ENCODE peak calls at places on chromosomes 11 and 22, in seven cellular contexts. One of them, this sample, is unnamed.

GRCh38 chr11:111469200-111469599 is 43.0 kb downstream of the BTG4 start:
- DNase-seq in activated CD4-positive, alpha-beta T cell treated with anti-CD3 and anti-CD28 coated beads for 36 hours: no peak
- DNase-seq in heart right ventricle: no peak
- DNase-seq in MCF 10A: no peak
- DNase-seq in body of pancreas: no peak
- DNase-seq in naive thymus-derived CD4-positive, alpha-beta T cell: no peak
- DNase-seq in GM19239: no peak
- DNase-seq in this sample: no peak

GRCh38 chr11:60923800-60924109 is 505 bp upstream of the TMEM132A start:
- DNase-seq in MCF 10A: no peak
- DNase-seq in body of pancreas: no peak
- DNase-seq in naive thymus-derived CD4-positive, alpha-beta T cell: no peak
- DNase-seq in heart right ventricle: no peak
- DNase-seq in activated CD4-positive, alpha-beta T cell treated with anti-CD3 and anti-CD28 coated beads for 36 hours: no peak
- DNase-seq in GM19239: no peak
- DNase-seq in this sample: no peak

GRCh38 chr22:17744430-17744829 is 29.8 kb downstream of the BID start:
- DNase-seq in naive thymus-derived CD4-positive, alpha-beta T cell: no peak
- DNase-seq in MCF 10A: no peak
- DNase-seq in GM19239: no peak
- DNase-seq in body of pancreas: no peak
- DNase-seq in heart right ventricle: no peak
- DNase-seq in activated CD4-positive, alpha-beta T cell treated with anti-CD3 and anti-CD28 coated beads for 36 hours: no peak
- DNase-seq in this sample: no peak

GRCh38 chr11:119567667-119568582 is 145.0 kb upstream of the THY1 start:
- DNase-seq in body of pancreas: peak; percentile 52
- DNase-seq in MCF 10A: peak; percentile 67
- DNase-seq in naive thymus-derived CD4-positive, alpha-beta T cell: no peak
- DNase-seq in heart right ventricle: no peak
- DNase-seq in GM19239: no peak
- DNase-seq in activated CD4-positive, alpha-beta T cell treated with anti-CD3 and anti-CD28 coated beads for 36 hours: no peak
- DNase-seq in this sample: no peak

GRCh38 chr11:118109231-118109630 is 22.5 kb upstream of the SMIM35 start:
- DNase-seq in GM19239: no peak
- DNase-seq in body of pancreas: no peak
- DNase-seq in activated CD4-positive, alpha-beta T cell treated with anti-CD3 and anti-CD28 coated beads for 36 hours: no peak
- DNase-seq in naive thymus-derived CD4-positive, alpha-beta T cell: no peak
- DNase-seq in heart right ventricle: peak; percentile 52
- DNase-seq in MCF 10A: peak; percentile 20
- DNase-seq in this sample: no peak

GRCh38 chr22:29335656-29336055 is 20.2 kb upstream of the RASL10A start:
- DNase-seq in GM19239: no peak
- DNase-seq in heart right ventricle: no peak
- DNase-seq in body of pancreas: no peak
- DNase-seq in activated CD4-positive, alpha-beta T cell treated with anti-CD3 and anti-CD28 coated beads for 36 hours: no peak
- DNase-seq in naive thymus-derived CD4-positive, alpha-beta T cell: no peak
- DNase-seq in MCF 10A: no peak
- DNase-seq in this sample: no peak

GRCh38 chr11:27618591-27618990 is 81.7 kb downstream of the BDNF start:
- DNase-seq in heart right ventricle: no peak
- DNase-seq in naive thymus-derived CD4-positive, alpha-beta T cell: no peak
- DNase-seq in activated CD4-positive, alpha-beta T cell treated with anti-CD3 and anti-CD28 coated beads for 36 hours: no peak
- DNase-seq in body of pancreas: no peak
- DNase-seq in MCF 10A: no peak
- DNase-seq in GM19239: no peak
- DNase-seq in this sample: no peak

GRCh38 chr11:126546191-126546590 is 190.7 kb downstream of the ST3GAL4 start:
- DNase-seq in naive thymus-derived CD4-positive, alpha-beta T cell: no peak
- DNase-seq in activated CD4-positive, alpha-beta T cell treated with anti-CD3 and anti-CD28 coated beads for 36 hours: no peak
- DNase-seq in body of pancreas: no peak
- DNase-seq in GM19239: no peak
- DNase-seq in MCF 10A: no peak
- DNase-seq in heart right ventricle: no peak
- DNase-seq in this sample: no peak

GRCh38 chr11:70716986-70717775 is 318.9 kb downstream of the CTTN start:
- DNase-seq in MCF 10A: no peak
- DNase-seq in activated CD4-positive, alpha-beta T cell treated with anti-CD3 and anti-CD28 coated beads for 36 hours: no peak
- DNase-seq in heart right ventricle: no peak
- DNase-seq in naive thymus-derived CD4-positive, alpha-beta T cell: no peak
- DNase-seq in GM19239: no peak
- DNase-seq in body of pancreas: no peak
- DNase-seq in this sample: no peak

This sample was measured in RWPE1.